ENCODE peak calls at places on chromosomes 16 and 17, in four cellular contexts. K is IMR-90, M is GM23248, V is Karpas-422. A is an unnamed sample. For H3K9me3, the result is how much of the 10 kb centered on the place peaks cover.

GRCh38 chr17:35568561-35568960 is 7.9 kb upstream of the SLFN14 start:
- DNase-seq in K (peak), M (peak), V (no peak), A (peak)

GRCh38 chr17:80889897-80890550 is 101.6 kb upstream of the CHMP6 start:
- DNase-seq in K (no peak), M (no peak), V (no peak), A (no peak)

GRCh38 chr17:21815352-21816063 is 123.2 kb downstream of the KCNJ18 start:
- DNase-seq in K (no peak), M (no peak), V (no peak), A (peak)

GRCh38 chr16:57576429-57576870 is 34.0 kb downstream of the ADGRG5 start:
- DNase-seq in K (peak), M (peak), V (peak), A (peak)

GRCh38 chr17:69499301-69499700 is 84.8 kb downstream of the MAP2K6 start:
- DNase-seq in K (no peak), M (no peak), V (no peak), A (no peak)

GRCh38 chr17:43874293-43874692 is 27.3 kb downstream of the CD300LG start:
- DNase-seq in K (no peak), M (no peak), V (no peak), A (no peak)

GRCh38 chr17:77273397-77274136 is 132.8 kb downstream of the SEC14L1 start:
- DNase-seq in K (peak), M (no peak), V (no peak), A (peak)

GRCh38 chr17:14805348-14805747 is 459.8 kb downstream of the PMP22 start:
- DNase-seq in K (no peak), M (peak), V (no peak), A (no peak)

GRCh38 chr16:8113843-8114242 is 476.5 kb downstream of the TMEM114 start:
- DNase-seq in K (no peak), M (no peak), V (no peak), A (peak)

GRCh38 chr16:56270828-56271227 is 79.5 kb downstream of the GNAO1 start:
- DNase-seq in K (no peak), M (no peak), V (no peak), A (no peak)

GRCh38 chr16:57341441-57342303 is 16.9 kb upstream of the CCL22 start:
- DNase-seq in K (peak), M (peak), V (no peak), A (peak)

GRCh38 chr16:4370570-4371480 is 823 bp upstream of the VASN start:
- DNase-seq in K (peak), M (peak), V (no peak), A (peak)

GRCh38 chr17:3008336-3009279 is 54.8 kb downstream of the OR1D5 start:
- DNase-seq in K (no peak), M (no peak), V (no peak), A (no peak)

GRCh38 chr17:74274703-74275340 is 788 bp downstream of the DNAI2 start:
- DNase-seq in K (no peak), M (no peak), V (no peak), A (no peak)

GRCh38 chr17:27466376-27466747 is 10.1 kb downstream of the KSR1 start:
- DNase-seq in K (no peak), M (no peak), V (no peak), A (no peak)

GRCh38 chr17:29835438-29836351 is 94.3 kb downstream of the SSH2 start:
- DNase-seq in K (peak), M (peak), V (peak), A (peak)

GRCh38 chr16:69166221-69166833 is 20.6 kb upstream of the SNTB2 start:
- DNase-seq in K (peak), M (peak), V (no peak), A (peak)

GRCh38 chr17:29210879-29211278 is 30.7 kb upstream of the MYO18A start:
- DNase-seq in K (peak), M (peak), V (no peak), A (no peak)

GRCh38 chr17:36942031-36942599 is 4.8 kb downstream of the LHX1 start:
- DNase-seq in K (no peak), M (no peak), V (no peak), A (peak)

GRCh38 chr17:36928450-36929125 is 8.7 kb upstream of the LHX1 start:
- DNase-seq in K (no peak), M (no peak), V (no peak), A (peak)

GRCh38 chr16:55433535-55433934 is 45.5 kb upstream of the MMP2 start:
- DNase-seq in K (no peak), M (no peak), V (no peak), A (no peak)

GRCh38 chr17:82213251-82214011 is 789 bp upstream of the CCDC57 start:
- DNase-seq in K (peak), M (peak), V (peak), A (peak)

GRCh38 chr17:45143767-45144198 is 4.5 kb upstream of the HEXIM1 start:
- DNase-seq in K (peak), M (peak), V (no peak), A (peak)

GRCh38 chr17:55420776-55421178 is 858 bp downstream of the MMD start:
- DNase-seq in K (no peak), M (peak), V (peak), A (peak)

GRCh38 chr17:64413505-64413904 is 22.8 kb upstream of the PECAM1 start:
- DNase-seq in K (no peak), M (no peak), V (peak), A (no peak)
- H3K4me2 ChIP-seq in K (no peak), M (no peak), V (peak), A (no peak)

DNA sequence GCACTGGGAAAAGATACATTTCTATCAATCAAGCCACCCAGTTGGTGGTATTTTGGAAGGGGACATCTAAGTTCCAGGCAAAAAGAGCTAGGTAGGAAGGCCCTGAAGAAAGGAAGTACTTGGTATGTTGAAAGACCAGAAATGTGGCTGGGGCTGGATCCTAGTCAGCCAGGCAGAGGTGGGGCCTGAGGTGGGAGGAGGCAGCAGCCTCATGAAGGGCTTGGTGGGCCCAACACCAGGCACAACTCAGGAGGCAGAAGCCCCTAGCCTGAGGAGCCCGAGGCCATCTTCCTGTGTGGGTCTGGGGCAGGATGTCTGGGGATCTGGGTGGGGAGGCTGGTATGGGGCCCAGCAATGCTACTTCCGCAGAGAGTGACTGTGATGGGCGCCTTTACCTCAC is 105.9 kb downstream of the SALL1 start:
- DNase-seq in K (no peak), M (no peak), V (no peak), A (no peak)
- H3K9me3 ChIP-seq in K (under half), M (under half), V (under half), A (under half)

GRCh38 chr16:23080747-23081146 is 68.5 kb downstream of the USP31 start:
- DNase-seq in K (no peak), M (peak), V (no peak), A (no peak)

GRCh38 chr16:23079683-23080221 is 69.5 kb downstream of the USP31 start:
- DNase-seq in K (no peak), M (no peak), V (no peak), A (no peak)

GRCh38 chr16:23082161-23082788 is 67.0 kb downstream of the USP31 start:
- DNase-seq in K (no peak), M (peak), V (no peak), A (no peak)

GRCh38 chr16:23080329-23080728 is 68.9 kb downstream of the USP31 start:
- DNase-seq in K (no peak), M (no peak), V (no peak), A (no peak)

GRCh38 chr16:23081675-23082119 is 67.6 kb downstream of the USP31 start:
- DNase-seq in K (peak), M (peak), V (no peak), A (no peak)
- H3K27ac ChIP-seq in K (no peak), M (peak), V (no peak), A (peak)

GRCh38 chr16:58859958-58860669 is 126.0 kb upstream of the GOT2 start:
- DNase-seq in K (no peak), M (no peak), V (no peak), A (no peak)

GRCh38 chr16:58863761-58864160 is 129.6 kb upstream of the GOT2 start:
- DNase-seq in K (no peak), M (no peak), V (no peak), A (no peak)

GRCh38 chr16:58863042-58863441 is 128.9 kb upstream of the GOT2 start:
- DNase-seq in K (no peak), M (no peak), V (no peak), A (no peak)

GRCh38 chr16:58866935-58867334 is 132.8 kb upstream of the GOT2 start:
- DNase-seq in K (no peak), M (no peak), V (no peak), A (no peak)

DNA sequence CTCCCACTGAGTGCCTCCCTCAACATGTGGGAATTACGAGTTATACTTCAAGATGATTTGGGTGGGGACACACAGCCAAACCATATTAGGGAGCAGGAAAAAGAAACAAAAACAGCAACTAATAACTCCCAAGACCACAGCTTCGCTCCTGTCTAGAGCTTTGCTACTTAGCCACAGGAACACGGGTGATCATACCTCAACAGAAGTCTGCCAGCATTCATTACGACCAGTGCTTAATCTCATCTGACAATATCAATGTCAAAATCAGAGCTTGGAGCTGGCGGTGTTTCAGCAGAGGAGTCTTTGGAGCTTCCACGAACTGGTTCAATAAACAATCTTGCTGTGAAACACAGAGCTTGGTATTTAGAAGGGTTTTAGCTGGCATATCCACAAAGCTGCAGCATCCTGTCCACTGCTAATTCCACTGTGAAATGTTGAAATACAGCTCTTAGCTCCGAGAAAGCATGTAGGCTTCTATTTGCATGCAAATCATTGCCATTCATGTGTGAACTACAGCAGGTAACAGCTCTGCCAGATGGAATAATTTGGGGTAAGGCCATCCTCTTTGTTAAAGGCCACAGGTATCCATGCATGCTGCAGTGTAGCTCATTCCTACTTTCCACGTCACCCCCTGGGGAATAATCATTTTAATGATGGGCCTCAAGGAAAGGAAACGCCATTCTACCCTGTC is 128.4 kb upstream of the GOT2 start:
- DNase-seq in K (no peak), M (no peak), V (no peak), A (no peak)
- H3K4me2 ChIP-seq in K (no peak), M (no peak), V (no peak), A (no peak)

GRCh38 chr17:54348234-54348633 is 525.5 kb downstream of the KIF2B start:
- DNase-seq in K (no peak), M (no peak), V (no peak), A (no peak)

DNA sequence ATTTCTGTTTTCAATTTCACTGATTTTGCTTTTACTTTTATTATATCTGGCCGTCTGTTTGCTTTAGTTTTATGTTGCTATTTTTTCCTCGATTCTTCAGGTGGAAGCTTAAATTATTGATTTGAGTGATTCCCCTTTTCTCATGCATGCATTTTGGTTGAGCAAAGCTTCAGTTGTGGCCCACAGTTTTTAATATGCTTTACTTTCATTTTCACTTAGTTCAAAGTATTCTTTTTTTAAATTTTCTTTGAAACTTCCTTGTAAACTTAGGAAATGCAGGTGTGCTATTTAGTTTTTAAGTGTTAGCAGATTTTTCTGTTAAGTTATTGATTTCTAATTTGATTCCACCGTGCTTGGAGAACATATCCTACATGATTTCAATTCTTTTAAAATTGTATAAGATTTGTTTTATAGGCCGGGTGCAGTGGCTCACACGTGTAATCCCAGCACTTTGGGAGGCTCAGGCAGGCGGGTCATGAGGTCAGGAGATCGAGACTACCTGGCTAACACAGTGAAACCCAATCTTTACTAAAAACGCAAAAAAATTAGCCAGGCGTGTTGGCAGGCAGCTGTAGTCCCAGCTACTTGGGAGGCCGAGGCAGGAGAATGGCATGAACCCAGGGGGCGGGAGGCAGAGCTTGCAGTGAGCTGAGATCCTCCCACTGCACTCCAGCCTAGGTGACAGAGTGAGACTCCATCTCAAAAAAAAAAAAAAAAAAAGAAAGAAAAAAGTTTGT is 531.2 kb downstream of the KIF2B start:
- DNase-seq in K (no peak), M (no peak), V (no peak), A (no peak)
- H3K9me3 ChIP-seq in K (under half), M (under half), V (under half), A (under half)

GRCh38 chr16:74586948-74587347 is 20.0 kb downstream of the GLG1 start:
- DNase-seq in K (no peak), M (no peak), V (no peak), A (no peak)

GRCh38 chr16:74596586-74596985 is 10.3 kb downstream of the GLG1 start:
- DNase-seq in K (no peak), M (no peak), V (no peak), A (no peak)

GRCh38 chr16:74591914-74592650 is 14.8 kb downstream of the GLG1 start:
- DNase-seq in K (no peak), M (no peak), V (no peak), A (no peak)

GRCh38 chr16:74592847-74593246 is 14.1 kb downstream of the GLG1 start:
- DNase-seq in K (no peak), M (no peak), V (no peak), A (peak)
- H3K27ac ChIP-seq in K (no peak), M (no peak), V (no peak), A (no peak)

GRCh38 chr16:24988593-24989338 is 26.4 kb downstream of the ARHGAP17 start:
- DNase-seq in K (peak), M (peak), V (no peak), A (no peak)
- H3K4me2 ChIP-seq in K (peak), M (peak), V (peak), A (peak)

A was measured in osteoblast.